ENCODE peak calls at places on chromosomes 3 and 15, in seven cellular contexts. Y is substantia nigra, D is neural crest cell, C is GM13976, G is suprapubic skin, A is BE2C, F is NCI-H2029. J is an unnamed sample.

GRCh38 chr3:113194747-113195400 is 16.5 kb upstream of the BOC start:
- DNase-seq in Y (no peak), D (no peak), C (no peak), G (no peak), A (peak), F (no peak), J (no peak)

GRCh38 chr3:141399979-141400971 is 32.0 kb downstream of the ZBTB38 start:
- DNase-seq in Y (no peak), D (no peak), C (no peak), G (no peak), A (no peak), F (no peak), J (no peak)

GRCh38 chr3:11624161-11624560 is 19.6 kb downstream of the VGLL4 start:
- DNase-seq in Y (no peak), D (no peak), C (peak), G (no peak), A (no peak), F (no peak), J (no peak)

GRCh38 chr15:74823324-74823723 is 3.1 kb upstream of the CPLX3 start:
- DNase-seq in Y (no peak), D (no peak), C (no peak), G (no peak), A (peak), F (no peak), J (no peak)

GRCh38 chr3:111763968-111764367 is 95.1 kb upstream of the PHLDB2 start:
- DNase-seq in Y (no peak), D (no peak), C (no peak), G (peak), A (no peak), F (no peak), J (no peak)

GRCh38 chr15:60358935-60359672 is 38.7 kb downstream of the ANXA2 start:
- DNase-seq in Y (no peak), D (no peak), C (no peak), G (no peak), A (peak), F (no peak), J (no peak)

GRCh38 chr3:15331606-15332404 is 581 bp downstream of the SH3BP5 start:
- DNase-seq in Y (no peak), D (peak), C (peak), G (peak), A (peak), F (no peak), J (no peak)

GRCh38 chr15:96274698-96275097 is 55.8 kb upstream of the NR2F2 start:
- DNase-seq in Y (no peak), D (no peak), C (no peak), G (no peak), A (no peak), F (no peak), J (no peak)

GRCh38 chr3:99504258-99504657 is 134.1 kb upstream of the COL8A1 start:
- DNase-seq in Y (no peak), D (no peak), C (no peak), G (no peak), A (no peak), F (no peak), J (no peak)

GRCh38 chr15:57496946-57497944 is 94.5 kb upstream of the MYZAP start:
- DNase-seq in Y (no peak), D (no peak), C (no peak), G (no peak), A (peak), F (peak), J (no peak)

J was measured in SK-N-MC.